ENCODE peak calls at places on chromosomes 4 and X, in four cellular contexts. K is prostate gland, C is stomach, X is GM12878. I is an unnamed sample.
A peak's percentile ranks its signal among the peaks of the same experiment; 100 is the strongest.

GRCh38 chr4:131499139-131499873 is 1649.8 kb upstream of the PCDH10 start:
- DNase-seq in X (no peak), C (no peak), K (no peak), I (no peak)

GRCh38 chr4:182105416-182105815 is 137.8 kb upstream of the TENM3 start:
- DNase-seq in X (no peak), K (no peak), C (no peak), I (no peak)

GRCh38 chr4:182978152-182978827 is 61.1 kb upstream of the DCTD start:
- DNase-seq in C (no peak), K (no peak), X (peak; percentile 45), I (no peak)

GRCh38 chr4:125321709-125322362 is 7.1 kb downstream of the FAT4 start:
- DNase-seq in X (no peak), C (no peak), K (no peak), I (no peak)

GRCh38 chr4:173319696-173320095 is 14.5 kb downstream of the HMGB2 start:
- DNase-seq in K (no peak), C (no peak), X (no peak), I (no peak)

GRCh38 chrX:3690140-3690539 is 23.3 kb downstream of the PRKX start:
- DNase-seq in C (no peak), K (no peak), X (no peak), I (no peak)

GRCh38 chr4:168119870-168120269 is 27.5 kb downstream of the ANXA10 start:
- DNase-seq in X (no peak), C (no peak), K (no peak), I (no peak)

GRCh38 chrX:38105216-38105725 is 98.9 kb downstream of the SYTL5 start:
- DNase-seq in K (no peak), X (no peak), C (no peak), I (no peak)

GRCh38 chrX:10636337-10636736 is 16.0 kb upstream of the MID1 start:
- DNase-seq in X (no peak), K (no peak), C (no peak), I (no peak)

GRCh38 chr4:113633467-113633866 is 128.1 kb downstream of the CAMK2D start:
- DNase-seq in K (no peak), X (no peak), C (no peak), I (no peak)

GRCh38 chrX:12548746-12549145 is 242.5 kb upstream of the PRPS2 start:
- DNase-seq in K (no peak), X (no peak), C (no peak), I (no peak)

GRCh38 chr4:183988874-183989273 is 83.8 kb downstream of the STOX2 start:
- DNase-seq in X (no peak), K (no peak), C (no peak), I (no peak)

GRCh38 chr4:186857793-186858192 is 134.1 kb upstream of the FAT1 start:
- DNase-seq in X (no peak), C (no peak), K (no peak), I (no peak)

GRCh38 chrX:102345916-102346315 is 93.9 kb downstream of the NXF2B start:
- DNase-seq in C (peak; percentile 78), K (peak; percentile 17), X (no peak), I (peak; percentile 57)

GRCh38 chr4:112252234-112252633 is 20.6 kb downstream of the AP1AR start:
- DNase-seq in C (no peak), X (no peak), K (no peak), I (no peak)

GRCh38 chrX:17456526-17456925 is 81.5 kb downstream of the NHS start:
- DNase-seq in K (no peak), C (no peak), X (no peak), I (no peak)

GRCh38 chrX:102546818-102547493 is 30.4 kb upstream of the TMSB15A start:
- DNase-seq in X (no peak), C (no peak), K (no peak), I (no peak)

GRCh38 chr4:170139764-170140163 is 50.0 kb upstream of the AADAT start:
- DNase-seq in K (no peak), C (no peak), X (no peak), I (no peak)

GRCh38 chrX:101394372-101394771 is 3.6 kb downstream of the RPL36A start:
- DNase-seq in C (no peak), K (no peak), X (no peak), I (no peak)

GRCh38 chr4:80156410-80156809 is 40.9 kb upstream of the PRDM8 start:
- DNase-seq in X (no peak), K (no peak), C (no peak), I (no peak)

GRCh38 chr4:128517096-128517738 is 229.6 kb upstream of the PGRMC2 start:
- DNase-seq in C (no peak), K (no peak), X (no peak), I (no peak)

GRCh38 chrX:40897768-40898167 is 162.4 kb upstream of the MED14 start:
- DNase-seq in C (no peak), K (no peak), X (no peak), I (no peak)

GRCh38 chrX:151970661-151971060 is 3.8 kb downstream of the GABRE start:
- DNase-seq in C (peak; percentile 29), K (no peak), X (no peak), I (peak; percentile 40)

GRCh38 chr4:15963568-15963967 is 593 bp upstream of the FGFBP2 start:
- DNase-seq in K (no peak), X (no peak), C (no peak), I (no peak)

GRCh38 chr4:78529569-78530209 is 21.9 kb upstream of the ANXA3 start:
- DNase-seq in X (no peak), K (no peak), C (no peak), I (no peak)

GRCh38 chrX:1453951-1454785 is 1.5 kb upstream of the ASMTL start:
- DNase-seq in C (peak; percentile 88), K (peak; percentile 80), X (no peak), I (peak; percentile 80)

GRCh38 chr4:170089274-170089742 is 448 bp downstream of the AADAT start:
- DNase-seq in C (no peak), X (no peak), K (no peak), I (no peak)

GRCh38 chrX:18833071-18833731 is 125.8 kb downstream of the PPEF1 start:
- DNase-seq in X (no peak), C (no peak), K (no peak), I (peak; percentile 14)

GRCh38 chrX:5867778-5868177 is 360.9 kb downstream of the NLGN4X start:
- DNase-seq in X (no peak), C (no peak), K (no peak), I (no peak)

GRCh38 chrX:5870238-5870637 is 358.4 kb downstream of the NLGN4X start:
- DNase-seq in K (no peak), X (no peak), C (no peak), I (no peak)

DNA sequence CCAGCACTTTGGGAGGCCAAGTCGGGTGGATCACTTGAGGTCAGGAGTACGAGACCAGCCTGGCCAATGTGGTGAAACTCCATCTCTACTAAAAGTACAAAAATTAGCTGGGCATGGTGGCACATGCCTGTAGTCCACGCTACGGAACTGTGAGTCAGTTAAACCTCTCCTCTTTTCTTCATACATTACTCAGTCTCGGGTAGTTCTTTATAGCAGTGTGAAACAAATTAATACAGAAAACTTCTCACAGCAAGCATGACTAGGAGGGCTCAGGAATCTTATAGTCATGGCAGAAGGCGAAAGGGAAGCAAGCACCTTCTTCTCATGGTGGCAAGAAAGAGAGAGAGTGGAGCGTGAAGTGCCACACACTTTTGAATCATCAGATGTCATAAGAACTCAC is 358.9 kb downstream of the NLGN4X start:
- DNase-seq in C (no peak), X (no peak), K (no peak), I (no peak)
- H3K4me1 ChIP-seq in C (no peaks in the 10 kb centered on the region), X (no peaks in the 10 kb centered on the region), K (no peaks in the 10 kb centered on the region), I (no peaks in the 10 kb centered on the region)

DNA sequence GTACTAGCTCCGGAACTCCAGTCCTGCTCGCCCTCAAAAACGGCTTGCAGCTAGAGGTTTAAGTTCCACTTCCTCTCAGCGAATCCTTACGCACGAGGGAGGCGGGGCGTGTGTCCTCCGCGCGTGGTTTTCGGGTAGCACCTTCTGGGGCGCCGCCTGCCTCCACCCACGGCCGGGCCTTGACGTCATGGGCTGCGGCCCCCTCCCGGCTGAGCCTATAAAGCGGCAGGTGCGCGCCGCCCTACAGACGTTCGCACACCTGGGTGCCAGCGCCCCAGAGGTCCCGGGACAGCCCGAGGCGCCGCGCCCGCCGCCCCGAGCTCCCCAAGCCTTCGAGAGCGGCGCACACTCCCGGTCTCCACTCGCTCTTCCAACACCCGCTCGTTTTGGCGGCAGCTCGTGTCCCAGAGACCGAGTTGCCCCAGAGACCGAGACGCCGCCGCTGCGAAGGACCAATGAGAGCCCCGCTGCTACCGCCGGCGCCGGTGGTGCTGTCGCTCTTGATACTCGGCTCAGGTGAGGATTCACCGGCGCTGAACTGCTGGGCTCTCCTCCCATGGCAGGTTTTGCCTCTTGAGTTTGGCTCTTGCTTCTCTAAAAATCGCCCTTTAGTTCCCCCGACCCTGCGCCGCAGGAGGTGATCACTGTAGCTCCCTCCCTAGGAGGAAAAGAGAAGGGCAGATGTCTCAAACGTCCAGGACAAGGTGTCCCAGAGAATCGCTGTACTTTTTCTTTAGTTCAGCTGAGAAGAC is at the start of gene AREG:
- DNase-seq in C (peak; percentile 90), K (peak; percentile 68), X (peak; percentile 12), I (peak; percentile 55)
- TF ChIP-seq POLR2A in C (no peak), K (peak; percentile 82), X (no peak), I (no peak)

GRCh38 chr4:17781072-17781830 is at the start of gene FAM184B:
- DNase-seq in K (no peak), C (no peak), X (no peak), I (no peak)
- H3K27me3 ChIP-seq in K (no peaks in the 10 kb centered on the region), C (no peaks in the 10 kb centered on the region), X (no peaks in the 10 kb centered on the region), I (peaks cover 31% of the 10 kb centered on the region)

DNA sequence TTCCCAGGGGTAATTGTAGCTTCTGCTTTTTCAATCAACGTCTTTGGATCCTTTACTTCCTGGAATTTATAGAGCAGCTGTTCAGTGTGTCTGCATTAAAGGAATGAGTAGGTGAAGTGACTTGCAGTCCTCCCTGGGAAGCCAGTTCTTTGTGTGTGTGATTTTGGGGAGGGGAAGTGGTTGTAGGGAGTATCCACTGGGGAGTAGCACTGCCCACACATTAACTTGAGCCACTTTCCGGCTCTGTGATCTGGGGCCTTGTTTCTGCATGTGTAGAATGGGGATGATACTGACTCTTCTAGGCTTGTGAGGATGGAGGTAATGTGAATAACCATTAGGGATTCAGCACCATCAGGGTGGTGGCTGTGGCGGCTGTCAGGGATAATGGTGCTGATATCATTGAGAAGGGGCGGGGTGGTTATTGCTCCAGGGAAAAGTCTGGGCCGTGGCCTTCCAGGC is 54.7 kb downstream of the TMEM131L start:
- DNase-seq in K (no peak), C (no peak), X (peak; percentile 76), I (no peak)
- H3K4me1 ChIP-seq in K (no peaks in the 10 kb centered on the region), C (peaks cover 85% of the 10 kb centered on the region), X (peaks cover 76% of the 10 kb centered on the region), I (peaks cover 5% of the 10 kb centered on the region)

GRCh38 chr4:37666625-37667071 is 19.5 kb downstream of the RELL1 start:
- DNase-seq in C (peak; percentile 77), X (no peak), K (no peak), I (peak; percentile 65)
- TF ChIP-seq POLR2A in C (no peak), X (no peak), K (no peak), I (no peak)

GRCh38 chrX:137423241-137423640 is 142.7 kb upstream of the ZIC3 start:
- DNase-seq in C (no peak), X (no peak), K (no peak), I (no peak)
- H3K27me3 ChIP-seq in C (peaks cover 22% of the 10 kb centered on the region), X (no peaks in the 10 kb centered on the region), K (no peaks in the 10 kb centered on the region), I (peaks cover 73% of the 10 kb centered on the region)

GRCh38 chr4:87031946-87032345 is 97.1 kb downstream of the AFF1 start:
- DNase-seq in C (no peak), X (no peak), K (no peak), I (no peak)
- H3K4me1 ChIP-seq in C (peaks cover 98% of the 10 kb centered on the region), X (peaks cover 49% of the 10 kb centered on the region), K (peaks cover 32% of the 10 kb centered on the region), I (peaks cover 88% of the 10 kb centered on the region)